ENCODE peak calls at places on chromosomes 7 and 10, in four cellular contexts. H, J, G and Y are unnamed samples.

GRCh38 chr7:107002131-107002803 is 42.2 kb upstream of the PRKAR2B start:
- DNase-seq in H (no peak), J (no peak), G (no peak), Y (no peak)

GRCh38 chr7:131530137-131530536 is 26.3 kb downstream of the PODXL start:
- DNase-seq in H (no peak), J (no peak), G (no peak), Y (no peak)

GRCh38 chr10:92149261-92149660 is 141.6 kb downstream of the CPEB3 start:
- DNase-seq in H (no peak), J (no peak), G (no peak), Y (no peak)

GRCh38 chr7:149330914-149331567 is 69.0 kb downstream of the ZNF783 start:
- DNase-seq in H (peak; percentile 18), J (no peak), G (no peak), Y (no peak)

GRCh38 chr7:123580406-123581161 is 21.0 kb upstream of the ASB15 start:
- DNase-seq in H (peak; percentile 46), J (peak; percentile 34), G (no peak), Y (no peak)

GRCh38 chr7:36155811-36156361 is 2.8 kb downstream of the EEPD1 start:
- DNase-seq in H (no peak), J (peak; percentile 54), G (no peak), Y (no peak)

GRCh38 chr7:73995330-73995729 is 32.6 kb upstream of the ELN start:
- DNase-seq in H (no peak), J (no peak), G (no peak), Y (no peak)

GRCh38 chr7:152847491-152847890 is 87.9 kb downstream of the ACTR3B start:
- DNase-seq in H (no peak), J (peak; percentile 22), G (no peak), Y (no peak)

GRCh38 chr7:6164491-6164890 is 107.9 kb downstream of the CYTH3 start:
- DNase-seq in H (no peak), J (peak; percentile 74), G (no peak), Y (no peak)

GRCh38 chr10:108663551-108663950 is 1259.8 kb downstream of the XPNPEP1 start:
- DNase-seq in H (no peak), J (no peak), G (no peak), Y (no peak)

GRCh38 chr7:31938650-31939049 is 131.6 kb downstream of the PDE1C start:
- DNase-seq in H (no peak), J (no peak), G (no peak), Y (no peak)

GRCh38 chr10:17385066-17385465 is 69.3 kb downstream of the ST8SIA6 start:
- DNase-seq in H (no peak), J (no peak), G (no peak), Y (no peak)

GRCh38 chr10:35326466-35327235 is 9.7 kb upstream of the CCNY start:
- DNase-seq in H (no peak), J (no peak), G (no peak), Y (no peak)

GRCh38 chr7:1741751-1742554 is 71.9 kb downstream of the ELFN1 start:
- DNase-seq in H (no peak), J (peak; percentile 61), G (no peak), Y (peak; percentile 63)

GRCh38 chr7:260441-261281 is 29.3 kb upstream of the FOXL3 start:
- DNase-seq in H (no peak), J (no peak), G (no peak), Y (no peak)

GRCh38 chr7:100175296-100175935 is 1.8 kb downstream of the GPC2 start:
- DNase-seq in H (no peak), J (no peak), G (no peak), Y (no peak)

GRCh38 chr10:121526801-121527221 is 71.4 kb downstream of the FGFR2 start:
- DNase-seq in H (no peak), J (no peak), G (no peak), Y (no peak)

GRCh38 chr7:55575098-55575497 is 2.8 kb upstream of the VOPP1 start:
- DNase-seq in H (no peak), J (no peak), G (no peak), Y (no peak)

GRCh38 chr10:30036341-30036740 is 23.0 kb downstream of the JCAD start:
- DNase-seq in H (no peak), J (no peak), G (no peak), Y (no peak)

GRCh38 chr7:106493041-106493731 is 167.8 kb downstream of the CCDC71L start:
- DNase-seq in H (no peak), J (no peak), G (no peak), Y (no peak)

GRCh38 chr10:54800677-54801480 is at the start of gene PCDH15:
- DNase-seq in H (peak; percentile 14), J (peak; percentile 37), G (peak; percentile 15), Y (no peak)

GRCh38 chr10:44827431-44828006 is 83.6 kb upstream of the TMEM72 start:
- DNase-seq in H (peak; percentile 50), J (no peak), G (no peak), Y (no peak)

GRCh38 chr7:43647772-43648643 is 65.1 kb downstream of the STK17A start:
- DNase-seq in H (peak; percentile 33), J (peak; percentile 59), G (no peak), Y (no peak)

GRCh38 chr7:15625456-15625855 is 61.0 kb downstream of the MEOX2 start:
- DNase-seq in H (no peak), J (no peak), G (no peak), Y (no peak)

GRCh38 chr10:63603709-63604445 is 82.7 kb downstream of the REEP3 start:
- DNase-seq in H (no peak), J (no peak), G (no peak), Y (no peak)

GRCh38 chr10:10967029-10967428 is 50.6 kb upstream of the CELF2 start:
- DNase-seq in H (no peak), J (no peak), G (no peak), Y (no peak)

GRCh38 chr10:99993994-99994689 is 15.6 kb downstream of the DNMBP start:
- DNase-seq in H (no peak), J (no peak), G (no peak), Y (peak; percentile 59)

GRCh38 chr7:37832194-37832593 is 16.2 kb upstream of the NME8 start:
- DNase-seq in H (no peak), J (peak; percentile 26), G (no peak), Y (no peak)

GRCh38 chr7:35725280-35725680 is 30.3 kb upstream of the HERPUD2 start:
- DNase-seq in H (peak; percentile 30), J (no peak), G (no peak), Y (no peak)

GRCh38 chr10:59773088-59773487 is 19.8 kb upstream of the MRLN start:
- DNase-seq in H (no peak), J (no peak), G (no peak), Y (no peak)

GRCh38 chr10:50431791-50432190 is 180.5 kb upstream of the ASAH2 start:
- DNase-seq in H (no peak), J (no peak), G (no peak), Y (no peak)
- TF ChIP-seq TAF1 in H (no peak), J (no peak), G (no peak), Y (no peak)

DNA sequence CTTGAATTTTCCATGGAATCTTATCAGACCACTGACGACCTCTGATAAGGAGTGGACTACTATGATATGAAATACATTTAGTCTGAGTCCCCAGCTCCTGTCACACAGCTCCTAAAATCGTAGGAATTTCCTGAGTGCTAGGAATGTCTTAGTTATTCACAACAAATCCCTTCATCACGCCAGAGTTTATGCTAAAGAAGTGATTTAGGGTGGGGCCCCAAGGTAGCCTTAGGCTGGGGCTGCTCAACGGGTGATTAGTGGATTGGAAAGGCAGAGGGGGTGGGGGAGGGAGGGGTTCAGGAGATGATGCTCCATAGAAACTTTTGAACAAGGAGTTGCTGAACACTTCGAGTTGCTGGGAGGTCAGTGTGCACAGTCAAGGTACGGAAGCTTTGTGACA is 7.0 kb upstream of the TET1 start:
- DNase-seq in H (no peak), J (no peak), G (no peak), Y (no peak)
- TF ChIP-seq TAF1 in H (no peak), J (no peak), G (no peak), Y (no peak)

GRCh38 chr7:151063212-151063561 is 3.8 kb downstream of the SLC4A2 start:
- DNase-seq in H (peak; percentile 41), J (no peak), G (no peak), Y (no peak)
- TF ChIP-seq TAF1 in H (no peak), J (no peak), G (no peak), Y (no peak)

GRCh38 chr10:13990918-13991317 is 339.8 kb downstream of the FRMD4A start:
- DNase-seq in H (no peak), J (no peak), G (no peak), Y (no peak)

GRCh38 chr10:13993169-13993568 is 337.6 kb downstream of the FRMD4A start:
- DNase-seq in H (peak; percentile 13), J (no peak), G (no peak), Y (no peak)

GRCh38 chr10:13994932-13995331 is 335.8 kb downstream of the FRMD4A start:
- DNase-seq in H (no peak), J (no peak), G (no peak), Y (no peak)

GRCh38 chr10:13991353-13991752 is 339.4 kb downstream of the FRMD4A start:
- DNase-seq in H (no peak), J (no peak), G (no peak), Y (no peak)

DNA sequence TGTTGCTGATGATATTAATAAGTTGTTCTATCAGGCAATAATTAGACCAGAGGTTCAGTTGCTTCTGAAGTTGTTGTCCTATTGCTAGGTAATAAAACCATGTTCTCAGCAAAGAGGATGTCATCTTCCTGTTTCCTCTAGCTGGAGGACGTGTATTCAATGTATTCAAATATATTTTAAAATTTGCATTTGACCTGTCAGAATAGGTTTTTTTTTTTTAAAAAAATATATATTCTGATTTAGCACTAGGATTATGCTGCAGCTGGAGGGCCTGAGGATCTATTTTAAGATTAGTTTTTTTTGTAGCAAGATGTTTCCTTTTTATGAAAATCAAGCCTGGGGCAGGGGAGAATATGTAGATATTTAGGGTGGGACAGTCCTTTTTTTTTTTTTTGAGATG is 337.1 kb downstream of the FRMD4A start:
- DNase-seq in H (no peak), J (no peak), G (no peak), Y (no peak)
- TF ChIP-seq TAF1 in H (no peak), J (no peak), G (no peak), Y (no peak)

DNA sequence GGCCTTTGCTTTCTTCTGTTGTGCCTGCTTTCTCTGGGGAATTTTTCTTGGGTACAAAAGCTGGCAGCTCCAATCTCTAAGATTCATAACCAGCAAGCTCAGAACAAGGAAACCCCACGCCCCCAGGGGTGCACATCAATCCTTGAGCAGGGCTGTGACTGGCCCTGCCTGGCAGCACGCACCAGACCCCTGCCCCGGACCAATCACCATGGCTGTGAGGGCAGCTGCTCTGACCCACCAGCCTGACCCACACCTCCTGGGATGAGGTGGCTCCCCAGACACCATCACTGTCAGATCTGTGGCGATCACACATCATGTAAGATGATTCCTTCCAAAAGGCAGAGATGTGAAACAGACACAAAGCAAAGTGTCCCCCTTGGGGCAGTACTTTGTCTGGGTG is 175.4 kb upstream of the SHH start:
- DNase-seq in H (no peak), J (no peak), G (no peak), Y (no peak)
- TF ChIP-seq TAF1 in H (no peak), J (no peak), G (no peak), Y (no peak)

DNA sequence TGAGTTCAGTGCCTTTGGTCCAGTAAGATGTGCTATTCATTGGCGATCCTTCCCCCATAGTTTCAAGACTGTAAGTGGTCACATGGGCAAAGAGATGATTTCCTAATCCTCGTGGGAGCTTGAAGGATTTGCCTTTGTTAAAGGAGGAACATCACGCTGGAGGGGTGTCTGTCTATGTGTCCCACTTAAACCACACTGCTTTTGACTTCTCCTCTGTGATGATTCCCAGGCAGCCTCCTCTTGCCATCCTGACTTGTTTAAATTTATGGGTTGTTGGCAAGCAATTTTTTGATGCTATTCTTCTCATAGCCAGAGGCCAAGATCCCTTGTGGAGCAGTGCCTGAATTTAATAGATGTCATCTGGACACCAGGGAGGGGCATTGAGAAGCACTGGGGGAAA is 154.0 kb downstream of the TCF7L2 start:
- DNase-seq in H (no peak), J (peak; percentile 28), G (no peak), Y (no peak)
- TF ChIP-seq TAF1 in H (no peak), J (no peak), G (no peak), Y (no peak)

GRCh38 chr10:93913706-93914105 is 19.9 kb downstream of the SLC35G1 start:
- DNase-seq in H (no peak), J (no peak), G (no peak), Y (no peak)
- TF ChIP-seq TAF1 in H (no peak), J (no peak), G (no peak), Y (no peak)